ENCODE peak calls at places on chromosomes 4 and X, in nine cellular contexts. T, Q, E, L, M, S, P, A and H are unnamed samples.

GRCh38 chrX:109472939-109473713 is 8.8 kb downstream of the GUCY2F start:
- DNase-seq in P (no peak), T (peak), L (peak), S (no peak), M (no peak), Q (peak), E (no peak), A (peak), H (peak)

GRCh38 chr4:26083987-26084386 is 170.0 kb downstream of the SMIM20 start:
- DNase-seq in A (peak), S (no peak), M (no peak), T (peak), Q (no peak), E (no peak), P (no peak), L (no peak), H (no peak)

GRCh38 chr4:123232439-123232838 is 164.2 kb upstream of the SPRY1 start:
- DNase-seq in Q (no peak), T (peak), P (no peak), A (no peak), E (no peak), M (no peak), L (no peak), S (no peak), H (no peak)

GRCh38 chrX:70437921-70438665 is 6.5 kb upstream of the DLG3 start:
- DNase-seq in S (no peak), M (no peak), T (peak), Q (no peak), P (no peak), A (no peak), E (no peak), L (no peak), H (no peak)

GRCh38 chr4:8582941-8583654 is 2.9 kb downstream of the GPR78 start:
- DNase-seq in T (no peak), Q (no peak), P (no peak), M (no peak), L (peak), A (no peak), S (no peak), E (no peak), H (no peak)

GRCh38 chr4:101393256-101393655 is 45.9 kb upstream of the PPP3CA start:
- DNase-seq in Q (no peak), A (peak), S (no peak), M (no peak), L (no peak), E (peak), P (no peak), T (peak), H (no peak)

GRCh38 chr4:129037093-129037492 is 56.2 kb downstream of the SCLT1 start:
- DNase-seq in L (no peak), A (no peak), Q (no peak), M (no peak), T (no peak), P (no peak), S (no peak), E (no peak), H (no peak)

GRCh38 chr4:51866835-51867234 is 23.9 kb downstream of the DCUN1D4 start:
- DNase-seq in L (no peak), P (peak), A (no peak), S (no peak), T (no peak), E (no peak), Q (no peak), M (peak), H (no peak)

GRCh38 chr4:37066149-37066548 is 178.4 kb upstream of the NWD2 start:
- DNase-seq in T (no peak), S (peak), M (no peak), Q (no peak), A (no peak), L (no peak), P (no peak), E (no peak), H (peak)